ENCODE peak calls at places on chromosomes 2 and 18, in nine cellular contexts. H, X, O, V, W, Y, P, Q and L are unnamed samples.

GRCh38 chr2:106642679-106643078 is 155.5 kb downstream of the CD8B2 start:
- DNase-seq in X (no peak), Y (no peak), W (no peak), Q (no peak), V (no peak), O (no peak), P (no peak), H (no peak), L (no peak)

GRCh38 chr2:234240917-234241316 is 190.4 kb downstream of the SPP2 start:
- DNase-seq in X (peak; percentile 56), P (no peak), O (no peak), Q (peak; percentile 83), Y (no peak), V (no peak), W (no peak), H (peak; percentile 93), L (peak; percentile 84)

GRCh38 chr2:119022678-119023077 is 80.7 kb downstream of the MARCO start:
- DNase-seq in X (no peak), W (no peak), P (no peak), Y (no peak), O (no peak), H (no peak), V (no peak), Q (no peak), L (no peak)

GRCh38 chr2:222057249-222058073 is 241.3 kb downstream of the PAX3 start:
- DNase-seq in X (peak; percentile 16), W (peak; percentile 61), Q (peak; percentile 13), P (no peak), H (no peak), V (no peak), Y (no peak), O (peak; percentile 1), L (no peak)

GRCh38 chr2:121178730-121179129 is 106.3 kb downstream of the TFCP2L1 start:
- DNase-seq in X (no peak), Y (no peak), V (no peak), H (no peak), Q (no peak), P (no peak), O (no peak), W (no peak), L (no peak)

GRCh38 chr18:62018034-62018760 is 125.4 kb upstream of the RNF152 start:
- DNase-seq in V (no peak), H (no peak), W (no peak), P (no peak), Y (peak; percentile 91), O (no peak), Q (no peak), X (peak; percentile 52), L (no peak)

GRCh38 chr2:65072181-65072970 is 16.2 kb downstream of the CEP68 start:
- DNase-seq in Y (no peak), H (no peak), Q (no peak), V (no peak), P (no peak), X (no peak), W (peak; percentile 13), O (no peak), L (no peak)

GRCh38 chr2:224764565-224765236 is 48.5 kb upstream of the CCDC195 start:
- DNase-seq in W (no peak), O (peak; percentile 26), Q (no peak), H (no peak), X (no peak), P (no peak), Y (no peak), V (no peak), L (no peak)

GRCh38 chr2:12155308-12156061 is 409.1 kb downstream of the LPIN1 start:
- DNase-seq in W (no peak), P (no peak), Y (no peak), X (peak; percentile 95), V (no peak), Q (peak; percentile 84), O (no peak), H (peak; percentile 91), L (peak; percentile 73)

GRCh38 chr2:9219027-9219445 is 12.4 kb downstream of the ASAP2 start:
- DNase-seq in P (no peak), Q (no peak), V (no peak), O (no peak), H (no peak), X (no peak), W (no peak), Y (no peak), L (no peak)

GRCh38 chr2:239024226-239024625 is 176.3 kb downstream of the TWIST2 start:
- DNase-seq in Q (no peak), P (no peak), Y (no peak), V (no peak), X (no peak), W (no peak), O (no peak), H (no peak), L (no peak)

GRCh38 chr2:216490061-216490460 is 8.6 kb upstream of the RPL37A start:
- DNase-seq in P (no peak), O (no peak), X (peak; percentile 81), V (no peak), H (peak; percentile 69), W (no peak), Q (peak; percentile 68), Y (no peak), L (peak; percentile 51)

GRCh38 chr2:135299165-135299564 is 231.9 kb downstream of the ZRANB3 start:
- DNase-seq in X (no peak), H (no peak), W (no peak), Q (peak; percentile 3), Y (no peak), P (no peak), O (no peak), V (no peak), L (peak; percentile 39)

GRCh38 chr2:224284134-224284946 is 117.6 kb downstream of the FAM124B start:
- DNase-seq in P (peak; percentile 73), O (peak; percentile 26), Q (peak; percentile 41), Y (no peak), X (peak; percentile 63), W (no peak), H (peak; percentile 29), V (no peak), L (peak; percentile 43)

GRCh38 chr2:235000426-235001236 is 48.8 kb downstream of the SH3BP4 start:
- DNase-seq in H (no peak), X (no peak), Y (no peak), V (no peak), P (no peak), O (no peak), W (no peak), Q (no peak), L (no peak)

GRCh38 chr2:58634653-58635347 is 393.7 kb upstream of the FANCL start:
- DNase-seq in P (peak; percentile 67), X (peak; percentile 34), Y (no peak), W (peak; percentile 1), V (no peak), Q (peak; percentile 65), O (no peak), H (no peak), L (peak; percentile 69)

GRCh38 chr2:45067859-45068642 is 58.8 kb upstream of the SIX2 start:
- DNase-seq in Q (no peak), P (peak; percentile 85), X (peak; percentile 43), O (no peak), Y (no peak), V (no peak), W (peak; percentile 63), H (no peak), L (no peak)

GRCh38 chr2:118604346-118604745 is 243.1 kb downstream of the EN1 start:
- DNase-seq in Y (no peak), P (no peak), H (no peak), Q (no peak), V (no peak), W (no peak), O (no peak), X (no peak), L (no peak)

GRCh38 chr18:7221424-7222155 is 9.3 kb upstream of the LRRC30 start:
- DNase-seq in O (no peak), X (peak; percentile 84), V (no peak), H (peak; percentile 9), P (peak; percentile 92), W (peak; percentile 65), Q (peak; percentile 66), Y (no peak), L (peak; percentile 58)

GRCh38 chr18:47120428-47120827 is 29.9 kb downstream of the HDHD2 start:
- DNase-seq in O (peak; percentile 50), X (no peak), Q (no peak), Y (no peak), W (no peak), V (no peak), P (no peak), H (no peak), L (no peak)

GRCh38 chr2:79596403-79596802 is 83.6 kb downstream of the CTNNA2 start:
- DNase-seq in P (no peak), X (no peak), O (no peak), W (peak; percentile 28), Q (no peak), Y (no peak), H (no peak), V (no peak), L (no peak)

GRCh38 chr18:70200286-70200685 is 5.2 kb downstream of the RTTN start:
- DNase-seq in X (no peak), O (no peak), W (no peak), Q (no peak), H (no peak), P (no peak), Y (no peak), V (no peak), L (no peak)

GRCh38 chr2:106223347-106223746 is 29.2 kb upstream of the UXS1 start:
- DNase-seq in P (no peak), V (no peak), H (no peak), W (peak; percentile 38), X (no peak), O (no peak), Q (no peak), Y (no peak), L (no peak)

GRCh38 chr2:49210191-49210590 is 55.9 kb upstream of the FSHR start:
- DNase-seq in H (no peak), O (no peak), W (peak; percentile 13), V (no peak), P (peak; percentile 90), Y (no peak), Q (no peak), X (no peak), L (no peak)

GRCh38 chr2:212843409-212844199 is 305.0 kb upstream of the ERBB4 start:
- DNase-seq in H (peak; percentile 86), X (peak; percentile 93), P (no peak), V (no peak), Q (peak; percentile 89), O (peak; percentile 23), W (no peak), Y (no peak), L (peak; percentile 94)

GRCh38 chr2:168655207-168655606 is 147.2 kb upstream of the NOSTRIN start:
- DNase-seq in V (no peak), Q (no peak), Y (no peak), O (no peak), X (no peak), H (no peak), W (no peak), P (no peak), L (no peak)

GRCh38 chr18:9240270-9240669 is 94.3 kb upstream of the TWSG1 start:
- DNase-seq in W (no peak), O (peak; percentile 64), V (no peak), Y (no peak), P (no peak), Q (no peak), X (no peak), H (no peak), L (no peak)

GRCh38 chr18:51151568-51152511 is 45.6 kb downstream of the MEX3C start:
- DNase-seq in H (no peak), Q (no peak), O (peak; percentile 73), V (no peak), W (peak; percentile 55), P (no peak), X (no peak), Y (no peak), L (no peak)

GRCh38 chr2:201618744-201619654 is 24.3 kb downstream of the TMEM237 start:
- DNase-seq in V (no peak), X (peak; percentile 83), Q (peak; percentile 63), O (no peak), Y (no peak), P (peak; percentile 63), W (peak; percentile 39), H (no peak), L (no peak)

GRCh38 chr2:64947906-64948305 is 41.3 kb upstream of the SLC1A4 start:
- DNase-seq in Y (no peak), V (no peak), X (no peak), P (no peak), Q (no peak), O (no peak), H (no peak), W (no peak), L (no peak)

GRCh38 chr2:241112592-241112991 is 10.5 kb upstream of the MTERF4 start:
- DNase-seq in H (no peak), Y (no peak), W (peak; percentile 32), X (no peak), O (no peak), P (no peak), V (no peak), Q (no peak), L (no peak)